ENCODE peak calls at places on chromosomes 13 and 19, in ten cellular contexts. M is esophagus squamous epithelium, W is cardiac fibroblast, D is stomach, G is lower lobe of right lung, Q is A673, V is breast epithelium, Z is fibroblast of lung, B is lower leg skin, A is tibial artery. T is an unnamed sample.

GRCh38 chr13:20869540-20869939 is 33.0 kb downstream of the XPO4 start:
- DNase-seq in M (no peak), W (peak), D (no peak), G (no peak), Q (peak), V (no peak), Z (no peak), B (no peak), A (no peak), T (peak)

GRCh38 chr19:51607920-51608562 is 22.2 kb downstream of the SIGLEC5 start:
- DNase-seq in M (no peak), W (peak), D (peak), G (peak), Q (peak), V (no peak), Z (peak), B (peak), A (peak), T (peak)

GRCh38 chr13:39777527-39778061 is 122.1 kb downstream of the COG6 start:
- DNase-seq in M (no peak), W (peak), D (no peak), G (no peak), Q (peak), V (no peak), Z (peak), B (no peak), A (no peak), T (peak)

GRCh38 chr13:52128714-52129700 is at the start of gene NEK5:
- DNase-seq in M (no peak), W (peak), D (peak), G (peak), Q (peak), V (no peak), Z (peak), B (peak), A (peak), T (peak)

GRCh38 chr19:42121036-42121621 is 11.1 kb downstream of the POU2F2 start:
- DNase-seq in M (no peak), W (no peak), D (no peak), G (no peak), Q (no peak), V (no peak), Z (no peak), B (no peak), A (no peak), T (no peak)

GRCh38 chr13:114222461-114222968 is 12.2 kb upstream of the CDC16 start:
- DNase-seq in M (no peak), W (peak), D (no peak), G (no peak), Q (no peak), V (no peak), Z (peak), B (no peak), A (no peak), T (peak)

GRCh38 chr19:15315101-15315500 is 17.2 kb downstream of the BRD4 start:
- DNase-seq in M (no peak), W (no peak), D (no peak), G (no peak), Q (no peak), V (no peak), Z (no peak), B (no peak), A (peak), T (no peak)

GRCh38 chr13:36858285-36858684 is 39.3 kb downstream of the RFXAP start:
- DNase-seq in M (no peak), W (peak), D (no peak), G (no peak), Q (peak), V (no peak), Z (peak), B (no peak), A (no peak), T (peak)

GRCh38 chr13:89726690-89727435 is 1620.6 kb upstream of the MIR17HG start:
- DNase-seq in M (no peak), W (peak), D (no peak), G (no peak), Q (peak), V (no peak), Z (peak), B (no peak), A (no peak), T (peak)

GRCh38 chr13:84744203-84744602 is 861.9 kb upstream of the SLITRK1 start:
- DNase-seq in M (no peak), W (no peak), D (no peak), G (no peak), Q (peak), V (no peak), Z (no peak), B (no peak), A (no peak), T (no peak)

GRCh38 chr13:30720470-30720869 is 14.9 kb upstream of the ALOX5AP start:
- DNase-seq in M (no peak), W (peak), D (no peak), G (no peak), Q (no peak), V (no peak), Z (no peak), B (no peak), A (no peak), T (no peak)

GRCh38 chr13:95074820-95075219 is 226.4 kb downstream of the ABCC4 start:
- DNase-seq in M (no peak), W (no peak), D (no peak), G (no peak), Q (no peak), V (no peak), Z (no peak), B (no peak), A (no peak), T (no peak)

GRCh38 chr19:30920238-30920637 is 429.0 kb downstream of the TSHZ3 start:
- DNase-seq in M (no peak), W (no peak), D (no peak), G (no peak), Q (peak), V (no peak), Z (no peak), B (no peak), A (no peak), T (no peak)

GRCh38 chr13:93289047-93289446 is 62.4 kb downstream of the GPC6 start:
- DNase-seq in M (no peak), W (no peak), D (no peak), G (no peak), Q (no peak), V (no peak), Z (peak), B (no peak), A (no peak), T (no peak)

GRCh38 chr19:7337380-7338194 is 11.2 kb upstream of the ARHGEF18 start:
- DNase-seq in M (no peak), W (no peak), D (no peak), G (peak), Q (no peak), V (no peak), Z (no peak), B (peak), A (peak), T (no peak)

GRCh38 chr13:27466513-27466912 is 16.1 kb upstream of the MTIF3 start:
- DNase-seq in M (no peak), W (no peak), D (no peak), G (no peak), Q (no peak), V (no peak), Z (no peak), B (no peak), A (no peak), T (no peak)

GRCh38 chr13:27632648-27633047 is 11.0 kb downstream of the POLR1D start:
- DNase-seq in M (no peak), W (no peak), D (no peak), G (no peak), Q (no peak), V (no peak), Z (no peak), B (no peak), A (no peak), T (no peak)

GRCh38 chr19:53951436-53951835 is 11.3 kb upstream of the CACNG8 start:
- DNase-seq in M (no peak), W (no peak), D (no peak), G (no peak), Q (no peak), V (no peak), Z (no peak), B (no peak), A (no peak), T (no peak)
- H3K4me3 ChIP-seq in M (no peak), W (no peak), D (no peak), G (no peak), Q (no peak), V (no peak), Z (no peak), B (no peak), A (no peak), T (no peak)

DNA sequence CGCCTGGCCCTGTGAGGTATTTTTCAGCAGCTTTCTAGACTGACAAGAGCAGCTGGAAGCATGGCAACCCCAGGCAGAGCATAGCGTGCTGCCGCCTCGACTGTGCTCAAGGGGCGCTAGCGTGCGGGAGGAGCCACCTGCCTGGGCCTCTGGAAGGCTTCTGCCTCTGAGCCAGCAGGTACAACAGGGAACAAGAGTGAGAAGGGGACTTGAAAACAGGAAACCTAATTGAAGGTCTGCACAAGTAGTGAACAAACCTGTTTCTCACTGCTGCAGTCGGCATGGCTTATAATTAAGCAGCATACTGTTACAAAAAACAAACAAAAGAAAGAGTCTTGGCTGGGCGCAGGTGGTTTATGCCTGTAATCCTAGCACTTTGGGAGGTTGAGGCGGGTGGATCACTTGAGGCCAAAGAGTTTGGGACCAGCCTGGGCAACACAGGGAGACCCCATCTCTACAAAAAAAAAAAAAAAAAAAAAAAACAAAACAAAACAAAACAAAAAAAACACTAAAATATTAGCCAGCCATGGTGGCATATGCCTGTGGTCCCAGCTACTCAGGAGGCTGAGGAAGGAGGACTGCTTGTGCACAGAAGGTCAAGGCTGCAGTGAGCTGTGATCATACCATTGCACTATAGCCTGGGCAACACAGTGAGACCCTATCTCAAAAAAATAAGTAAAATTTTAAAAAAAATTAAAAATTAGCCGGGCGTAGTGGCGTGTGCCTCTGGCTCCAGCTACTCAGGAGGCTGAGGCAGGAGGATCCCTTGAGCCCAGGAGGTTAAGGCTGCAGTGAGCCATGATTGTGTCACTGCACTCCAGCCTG is 12.6 kb upstream of the GARRE1 start:
- DNase-seq in M (no peak), W (no peak), D (peak), G (peak), Q (no peak), V (no peak), Z (no peak), B (no peak), A (no peak), T (no peak)
- TF ChIP-seq CTCF in M (no peak), W (no peak), D (no peak), G (peak), Q (peak), V (peak), Z (no peak), B (no peak), A (no peak), T (peak)

GRCh38 chr19:6086081-6086858 is 24.0 kb downstream of the RFX2 start:
- DNase-seq in M (no peak), W (peak), D (no peak), G (no peak), Q (no peak), V (no peak), Z (peak), B (no peak), A (no peak), T (peak)
- H3K4me3 ChIP-seq in M (no peak), W (no peak), D (no peak), G (no peak), Q (no peak), V (no peak), Z (no peak), B (no peak), A (no peak), T (no peak)

GRCh38 chr19:10858204-10858828 is 10.1 kb downstream of the C19orf38 start:
- DNase-seq in M (no peak), W (peak), D (no peak), G (no peak), Q (peak), V (no peak), Z (no peak), B (no peak), A (no peak), T (peak)
- TF ChIP-seq CTCF in M (peak), W (peak), D (no peak), G (peak), Q (peak), V (peak), Z (peak), B (no peak), A (peak), T (peak)